ENCODE peak calls at places on chromosome 7, in ten cellular contexts. One of them, this sample, is unnamed.

GRCh38 chr7:17685141-17685540 is 255.2 kb downstream of the SNX13 start:
- DNase-seq in AG04450: no peak
- DNase-seq in sigmoid colon: no peak
- DNase-seq in DND-41: no peak
- DNase-seq in upper lobe of right lung: no peak
- DNase-seq in HFFc6: no peak
- DNase-seq in brain microvascular endothelial cell: no peak
- DNase-seq in cardiac fibroblast: no peak
- DNase-seq in GM13977: no peak
- DNase-seq in glutamatergic neuron: no peak
- DNase-seq in this sample: no peak

GRCh38 chr7:65438593-65438992 is 64.9 kb downstream of the ZNF92 start:
- DNase-seq in AG04450: peak; percentile 51
- DNase-seq in sigmoid colon: no peak
- DNase-seq in DND-41: no peak
- DNase-seq in upper lobe of right lung: no peak
- DNase-seq in HFFc6: peak; percentile 90
- DNase-seq in brain microvascular endothelial cell: peak; percentile 94
- DNase-seq in cardiac fibroblast: peak; percentile 95
- DNase-seq in GM13977: no peak
- DNase-seq in glutamatergic neuron: no peak
- DNase-seq in this sample: no peak

GRCh38 chr7:66867198-66867790 is 53.7 kb upstream of the TMEM248 start:
- DNase-seq in AG04450: no peak
- DNase-seq in sigmoid colon: no peak
- DNase-seq in DND-41: no peak
- DNase-seq in upper lobe of right lung: no peak
- DNase-seq in HFFc6: no peak
- DNase-seq in brain microvascular endothelial cell: no peak
- DNase-seq in cardiac fibroblast: no peak
- DNase-seq in GM13977: no peak
- DNase-seq in glutamatergic neuron: no peak
- DNase-seq in this sample: no peak

GRCh38 chr7:31811650-31812461 is 124.8 kb downstream of the PPP1R17 start:
- DNase-seq in AG04450: no peak
- DNase-seq in sigmoid colon: peak; percentile 65
- DNase-seq in DND-41: no peak
- DNase-seq in upper lobe of right lung: no peak
- DNase-seq in HFFc6: no peak
- DNase-seq in brain microvascular endothelial cell: no peak
- DNase-seq in cardiac fibroblast: peak; percentile 71
- DNase-seq in GM13977: no peak
- DNase-seq in glutamatergic neuron: no peak
- DNase-seq in this sample: no peak

GRCh38 chr7:50342616-50343114 is 38.1 kb downstream of the IKZF1 start:
- DNase-seq in AG04450: no peak
- DNase-seq in sigmoid colon: peak; percentile 55
- DNase-seq in DND-41: peak; percentile 88
- DNase-seq in upper lobe of right lung: no peak
- DNase-seq in HFFc6: no peak
- DNase-seq in brain microvascular endothelial cell: no peak
- DNase-seq in cardiac fibroblast: peak; percentile 25
- DNase-seq in GM13977: no peak
- DNase-seq in glutamatergic neuron: no peak
- DNase-seq in this sample: no peak

GRCh38 chr7:156140447-156140846 is 328.2 kb upstream of the SHH start:
- DNase-seq in AG04450: no peak
- DNase-seq in sigmoid colon: no peak
- DNase-seq in DND-41: no peak
- DNase-seq in upper lobe of right lung: peak; percentile 15
- DNase-seq in HFFc6: no peak
- DNase-seq in brain microvascular endothelial cell: no peak
- DNase-seq in cardiac fibroblast: no peak
- DNase-seq in GM13977: no peak
- DNase-seq in glutamatergic neuron: no peak
- DNase-seq in this sample: no peak

GRCh38 chr7:30894866-30895408 is 16.7 kb upstream of the AQP1 start:
- DNase-seq in AG04450: no peak
- DNase-seq in sigmoid colon: no peak
- DNase-seq in DND-41: no peak
- DNase-seq in upper lobe of right lung: no peak
- DNase-seq in HFFc6: no peak
- DNase-seq in brain microvascular endothelial cell: no peak
- DNase-seq in cardiac fibroblast: no peak
- DNase-seq in GM13977: no peak
- DNase-seq in glutamatergic neuron: no peak
- DNase-seq in this sample: no peak

GRCh38 chr7:67311901-67312300 is 315.3 kb downstream of the TYW1 start:
- DNase-seq in AG04450: no peak
- DNase-seq in sigmoid colon: no peak
- DNase-seq in DND-41: no peak
- DNase-seq in upper lobe of right lung: no peak
- DNase-seq in HFFc6: peak; percentile 53
- DNase-seq in brain microvascular endothelial cell: peak; percentile 68
- DNase-seq in cardiac fibroblast: peak; percentile 74
- DNase-seq in GM13977: no peak
- DNase-seq in glutamatergic neuron: no peak
- DNase-seq in this sample: no peak

GRCh38 chr7:106572394-106573124 is 88.4 kb downstream of the CCDC71L start:
- DNase-seq in AG04450: no peak
- DNase-seq in sigmoid colon: no peak
- DNase-seq in DND-41: no peak
- DNase-seq in upper lobe of right lung: no peak
- DNase-seq in HFFc6: no peak
- DNase-seq in brain microvascular endothelial cell: no peak
- DNase-seq in cardiac fibroblast: no peak
- DNase-seq in GM13977: no peak
- DNase-seq in glutamatergic neuron: no peak
- DNase-seq in this sample: no peak

GRCh38 chr7:27196287-27196739 is 3.6 kb downstream of the HOXA13 start:
- DNase-seq in AG04450: peak; percentile 37
- DNase-seq in sigmoid colon: peak; percentile 94
- DNase-seq in DND-41: peak; percentile 80
- DNase-seq in upper lobe of right lung: peak; percentile 87
- DNase-seq in HFFc6: peak; percentile 76
- DNase-seq in brain microvascular endothelial cell: peak; percentile 67
- DNase-seq in cardiac fibroblast: peak; percentile 84
- DNase-seq in GM13977: peak; percentile 85
- DNase-seq in glutamatergic neuron: peak; percentile 89
- DNase-seq in this sample: peak; percentile 89

GRCh38 chr7:105521027-105521730 is 892 bp downstream of the PUS7 start:
- DNase-seq in AG04450: peak; percentile 7
- DNase-seq in sigmoid colon: peak; percentile 78
- DNase-seq in DND-41: peak; percentile 60
- DNase-seq in upper lobe of right lung: peak; percentile 84
- DNase-seq in HFFc6: peak; percentile 57
- DNase-seq in brain microvascular endothelial cell: peak; percentile 54
- DNase-seq in cardiac fibroblast: peak; percentile 58
- DNase-seq in GM13977: peak; percentile 66
- DNase-seq in glutamatergic neuron: peak; percentile 73
- DNase-seq in this sample: peak; percentile 48

GRCh38 chr7:37083311-37084096 is 359.2 kb upstream of the AOAH start:
- DNase-seq in AG04450: no peak
- DNase-seq in sigmoid colon: peak; percentile 87
- DNase-seq in DND-41: no peak
- DNase-seq in upper lobe of right lung: no peak
- DNase-seq in HFFc6: peak; percentile 20
- DNase-seq in brain microvascular endothelial cell: no peak
- DNase-seq in cardiac fibroblast: peak; percentile 24
- DNase-seq in GM13977: no peak
- DNase-seq in glutamatergic neuron: no peak
- DNase-seq in this sample: no peak

GRCh38 chr7:94382746-94383145 is 11.9 kb upstream of the COL1A2 start:
- DNase-seq in AG04450: no peak
- DNase-seq in sigmoid colon: no peak
- DNase-seq in DND-41: no peak
- DNase-seq in upper lobe of right lung: no peak
- DNase-seq in HFFc6: no peak
- DNase-seq in brain microvascular endothelial cell: no peak
- DNase-seq in cardiac fibroblast: peak; percentile 65
- DNase-seq in GM13977: no peak
- DNase-seq in glutamatergic neuron: no peak
- DNase-seq in this sample: no peak

GRCh38 chr7:37211097-37211496 is 237.6 kb downstream of the ELMO1 start:
- DNase-seq in AG04450: no peak
- DNase-seq in sigmoid colon: peak; percentile 84
- DNase-seq in DND-41: no peak
- DNase-seq in upper lobe of right lung: no peak
- DNase-seq in HFFc6: peak; percentile 2
- DNase-seq in brain microvascular endothelial cell: peak; percentile 6
- DNase-seq in cardiac fibroblast: peak; percentile 59
- DNase-seq in GM13977: no peak
- DNase-seq in glutamatergic neuron: no peak
- DNase-seq in this sample: no peak

GRCh38 chr7:139726485-139726869 is 51.3 kb downstream of the HIPK2 start:
- DNase-seq in AG04450: no peak
- DNase-seq in sigmoid colon: no peak
- DNase-seq in DND-41: no peak
- DNase-seq in upper lobe of right lung: no peak
- DNase-seq in HFFc6: no peak
- DNase-seq in brain microvascular endothelial cell: no peak
- DNase-seq in cardiac fibroblast: no peak
- DNase-seq in GM13977: no peak
- DNase-seq in glutamatergic neuron: no peak
- DNase-seq in this sample: no peak

GRCh38 chr7:95549818-95550529 is 46.3 kb downstream of the PDK4 start:
- DNase-seq in AG04450: peak; percentile 13
- DNase-seq in sigmoid colon: peak; percentile 99
- DNase-seq in DND-41: no peak
- DNase-seq in upper lobe of right lung: peak; percentile 79
- DNase-seq in HFFc6: peak; percentile 72
- DNase-seq in brain microvascular endothelial cell: peak; percentile 95
- DNase-seq in cardiac fibroblast: peak; percentile 93
- DNase-seq in GM13977: peak; percentile 20
- DNase-seq in glutamatergic neuron: no peak
- DNase-seq in this sample: peak; percentile 61

GRCh38 chr7:143900230-143900766 is 1.7 kb downstream of the TCAF1 start:
- DNase-seq in AG04450: no peak
- DNase-seq in sigmoid colon: no peak
- DNase-seq in DND-41: no peak
- DNase-seq in upper lobe of right lung: no peak
- DNase-seq in HFFc6: no peak
- DNase-seq in brain microvascular endothelial cell: peak; percentile 47
- DNase-seq in cardiac fibroblast: peak; percentile 46
- DNase-seq in GM13977: no peak
- DNase-seq in glutamatergic neuron: no peak
- DNase-seq in this sample: no peak

GRCh38 chr7:757741-758163 is 30.7 kb upstream of the PRKAR1B start:
- DNase-seq in AG04450: no peak
- DNase-seq in sigmoid colon: peak; percentile 50
- DNase-seq in DND-41: no peak
- DNase-seq in upper lobe of right lung: peak; percentile 43
- DNase-seq in HFFc6: no peak
- DNase-seq in brain microvascular endothelial cell: no peak
- DNase-seq in cardiac fibroblast: no peak
- DNase-seq in GM13977: no peak
- DNase-seq in glutamatergic neuron: no peak
- DNase-seq in this sample: no peak

GRCh38 chr7:102264367-102264891 is 22.2 kb upstream of the SH2B2 start:
- DNase-seq in AG04450: no peak
- DNase-seq in sigmoid colon: no peak
- DNase-seq in DND-41: no peak
- DNase-seq in upper lobe of right lung: no peak
- DNase-seq in HFFc6: no peak
- DNase-seq in brain microvascular endothelial cell: no peak
- DNase-seq in cardiac fibroblast: peak; percentile 45
- DNase-seq in GM13977: peak; percentile 74
- DNase-seq in glutamatergic neuron: no peak
- DNase-seq in this sample: no peak

GRCh38 chr7:141251957-141252356 is 178.1 kb downstream of the TMEM178B start:
- DNase-seq in AG04450: no peak
- DNase-seq in sigmoid colon: no peak
- DNase-seq in DND-41: no peak
- DNase-seq in upper lobe of right lung: no peak
- DNase-seq in HFFc6: no peak
- DNase-seq in brain microvascular endothelial cell: no peak
- DNase-seq in cardiac fibroblast: no peak
- DNase-seq in GM13977: no peak
- DNase-seq in glutamatergic neuron: no peak
- DNase-seq in this sample: no peak
- TF ChIP-seq CTCF in AG04450: no peak
- TF ChIP-seq CTCF in sigmoid colon: no peak
- TF ChIP-seq CTCF in DND-41: no peak
- TF ChIP-seq CTCF in upper lobe of right lung: no peak
- TF ChIP-seq CTCF in HFFc6: peak; percentile 10
- TF ChIP-seq CTCF in brain microvascular endothelial cell: peak; percentile 32
- TF ChIP-seq CTCF in cardiac fibroblast: no peak
- TF ChIP-seq CTCF in GM13977: no peak
- TF ChIP-seq CTCF in glutamatergic neuron: no peak
- TF ChIP-seq CTCF in this sample: no peak

GRCh38 chr7:130207033-130207432 is 627 bp upstream of the SSMEM1 start:
- DNase-seq in AG04450: no peak
- DNase-seq in sigmoid colon: no peak
- DNase-seq in DND-41: no peak
- DNase-seq in upper lobe of right lung: no peak
- DNase-seq in HFFc6: no peak
- DNase-seq in brain microvascular endothelial cell: no peak
- DNase-seq in cardiac fibroblast: peak; percentile 6
- DNase-seq in GM13977: no peak
- DNase-seq in glutamatergic neuron: no peak
- DNase-seq in this sample: no peak
- TF ChIP-seq CTCF in AG04450: peak; percentile 13
- TF ChIP-seq CTCF in sigmoid colon: no peak
- TF ChIP-seq CTCF in DND-41: no peak
- TF ChIP-seq CTCF in upper lobe of right lung: no peak
- TF ChIP-seq CTCF in HFFc6: peak; percentile 51
- TF ChIP-seq CTCF in brain microvascular endothelial cell: peak; percentile 6
- TF ChIP-seq CTCF in cardiac fibroblast: no peak
- TF ChIP-seq CTCF in GM13977: no peak
- TF ChIP-seq CTCF in glutamatergic neuron: no peak
- TF ChIP-seq CTCF in this sample: no peak

GRCh38 chr7:131488361-131488760 is 68.1 kb downstream of the PODXL start:
- DNase-seq in AG04450: no peak
- DNase-seq in sigmoid colon: no peak
- DNase-seq in DND-41: no peak
- DNase-seq in upper lobe of right lung: no peak
- DNase-seq in HFFc6: no peak
- DNase-seq in brain microvascular endothelial cell: peak; percentile 11
- DNase-seq in cardiac fibroblast: peak; percentile 41
- DNase-seq in GM13977: no peak
- DNase-seq in glutamatergic neuron: no peak
- DNase-seq in this sample: no peak
- TF ChIP-seq CTCF in AG04450: peak; percentile 41
- TF ChIP-seq CTCF in sigmoid colon: no peak
- TF ChIP-seq CTCF in DND-41: no peak
- TF ChIP-seq CTCF in upper lobe of right lung: peak; percentile 28
- TF ChIP-seq CTCF in HFFc6: peak; percentile 71
- TF ChIP-seq CTCF in brain microvascular endothelial cell: peak; percentile 40
- TF ChIP-seq CTCF in cardiac fibroblast: peak; percentile 38
- TF ChIP-seq CTCF in GM13977: no peak
- TF ChIP-seq CTCF in glutamatergic neuron: peak; percentile 65
- TF ChIP-seq CTCF in this sample: no peak

DNA sequence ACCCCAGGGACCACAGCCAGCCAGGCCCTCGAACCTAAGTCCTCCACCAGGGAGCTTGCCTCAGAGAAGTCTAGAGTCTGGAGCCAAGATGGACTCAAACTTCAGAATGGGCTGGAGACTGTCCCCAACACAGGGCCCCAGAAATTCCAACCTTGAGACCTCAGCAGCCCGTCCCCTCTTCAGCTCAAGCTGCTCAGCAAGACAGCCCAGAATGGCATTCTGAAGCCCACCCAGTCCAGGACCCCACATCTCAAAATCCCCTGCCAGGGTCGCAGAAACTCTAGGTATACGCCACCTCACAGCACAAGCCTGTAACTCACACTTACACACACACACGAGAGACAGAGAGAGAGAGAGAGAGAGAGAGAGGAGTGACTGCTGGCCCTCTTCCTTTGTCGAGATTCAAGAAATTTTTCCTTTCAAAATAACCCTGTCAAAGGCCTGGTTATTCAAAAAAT is 15.8 kb downstream of the KCNH2 start:
- DNase-seq in AG04450: no peak
- DNase-seq in sigmoid colon: no peak
- DNase-seq in DND-41: no peak
- DNase-seq in upper lobe of right lung: no peak
- DNase-seq in HFFc6: no peak
- DNase-seq in brain microvascular endothelial cell: no peak
- DNase-seq in cardiac fibroblast: no peak
- DNase-seq in GM13977: no peak
- DNase-seq in glutamatergic neuron: no peak
- DNase-seq in this sample: no peak
- TF ChIP-seq CTCF in AG04450: no peak
- TF ChIP-seq CTCF in sigmoid colon: no peak
- TF ChIP-seq CTCF in DND-41: no peak
- TF ChIP-seq CTCF in upper lobe of right lung: no peak
- TF ChIP-seq CTCF in HFFc6: no peak
- TF ChIP-seq CTCF in brain microvascular endothelial cell: no peak
- TF ChIP-seq CTCF in cardiac fibroblast: no peak
- TF ChIP-seq CTCF in GM13977: no peak
- TF ChIP-seq CTCF in glutamatergic neuron: no peak
- TF ChIP-seq CTCF in this sample: no peak

This sample was measured in Calu3.